ENCODE peak calls at places on chromosomes 2 and 18, in five cellular contexts. G is HCT116, E is GM23248, I is EL, L is foreskin keratinocyte. R is an unnamed sample.
A peak's percentile ranks its signal among the peaks of the same experiment; 100 is the strongest.

GRCh38 chr2:4549811-4550210 is 846.4 kb downstream of the DCDC2C start:
- DNase-seq in G (no peak), E (no peak), I (no peak), L (no peak), R (no peak)

GRCh38 chr2:166106431-166107015 is 21.3 kb downstream of the SCN1A start:
- DNase-seq in G (no peak), E (no peak), I (no peak), L (no peak), R (no peak)

GRCh38 chr2:39024833-39025232 is 96.0 kb downstream of the SOS1 start:
- DNase-seq in G (peak; percentile 6), E (peak; percentile 72), I (peak; percentile 13), L (peak; percentile 37), R (no peak)

GRCh38 chr2:197309369-197310231 is 980 bp downstream of the ANKRD44 start:
- DNase-seq in G (no peak), E (peak; percentile 33), I (peak; percentile 9), L (no peak), R (peak; percentile 49)

GRCh38 chr2:199485732-199486335 is 28.1 kb upstream of the SATB2 start:
- DNase-seq in G (peak; percentile 57), E (peak; percentile 74), I (peak; percentile 63), L (no peak), R (peak; percentile 79)

GRCh38 chr2:96839875-96840850 is 3.7 kb downstream of the ANKRD23 start:
- DNase-seq in G (no peak), E (no peak), I (no peak), L (no peak), R (no peak)

GRCh38 chr2:189570565-189570964 is 10.0 kb downstream of the SLC40A1 start:
- DNase-seq in G (no peak), E (peak; percentile 63), I (peak; percentile 77), L (peak; percentile 47), R (no peak)

GRCh38 chr2:11416191-11416590 is 49.8 kb downstream of the E2F6 start:
- DNase-seq in G (no peak), E (peak; percentile 62), I (no peak), L (no peak), R (no peak)

GRCh38 chr2:55223958-55224760 is 7.9 kb downstream of the CLHC1 start:
- DNase-seq in G (no peak), E (no peak), I (no peak), L (no peak), R (no peak)

GRCh38 chr18:59813942-59814341 is 85.9 kb upstream of the PMAIP1 start:
- DNase-seq in G (no peak), E (no peak), I (peak; percentile 27), L (no peak), R (no peak)

GRCh38 chr2:158034198-158034831 is 67.4 kb upstream of the UPP2 start:
- DNase-seq in G (peak; percentile 53), E (peak; percentile 66), I (peak; percentile 66), L (no peak), R (peak; percentile 20)

R was measured in midbrain.